ENCODE peak calls at places on chromosomes 2 and 18, in ten cellular contexts. H is stimulated activated CD4-positive, alpha-beta T cell treated with anti-CD3 and anti-CD28 coated beads, Interleukin-2, amount 100 ng/mL, for 4 hours; G is NCI-H510A treated with DMSO at 0.1 percent for 48 hours; N is kidney tubule cell; V is non-pigmented ciliary epithelial cell; O is activated CD8-positive, alpha-beta memory T cell treated with anti-CD3 and anti-CD28 coated beads for 24 hours; Z is kidney; A is osteocyte; K is prostate gland; Y is stimulated activated naive CD8-positive, alpha-beta T cell treated with anti-CD3 and anti-CD28 coated beads, Interleukin-15, amount 100 ng/mL, for 72 hours. B is an unnamed sample.

GRCh38 chr2:158378926-158379325 is 77.6 kb downstream of the CCDC148 start:
- DNase-seq in A (no peak), Z (no peak), O (no peak), H (no peak), K (no peak), V (no peak), G (no peak), Y (no peak), N (no peak), B (no peak)

GRCh38 chr2:27751377-27751776 is 20.1 kb upstream of the MRPL33 start:
- DNase-seq in G (peak), H (no peak), Y (no peak), V (no peak), K (no peak), Z (no peak), A (no peak), N (no peak), O (peak), B (no peak)

GRCh38 chr2:163269375-163270021 is 430.9 kb upstream of the KCNH7 start:
- DNase-seq in O (no peak), Z (no peak), Y (no peak), H (no peak), A (no peak), K (no peak), G (no peak), N (no peak), V (no peak), B (no peak)

GRCh38 chr2:152525277-152525838 is 190.4 kb downstream of the FMNL2 start:
- DNase-seq in K (no peak), H (no peak), Y (no peak), Z (no peak), N (peak), V (no peak), O (no peak), G (peak), A (no peak), B (peak)

GRCh38 chr18:77482190-77482928 is 232.7 kb downstream of the GALR1 start:
- DNase-seq in O (no peak), A (no peak), V (no peak), N (no peak), H (no peak), Z (no peak), Y (no peak), K (no peak), G (no peak), B (no peak)

GRCh38 chr18:74446631-74447403 is 10.3 kb downstream of the DIPK1C start:
- DNase-seq in K (no peak), Z (no peak), O (no peak), G (no peak), A (peak), V (no peak), N (no peak), H (no peak), Y (no peak), B (no peak)

GRCh38 chr2:12006841-12007240 is 260.4 kb downstream of the LPIN1 start:
- DNase-seq in A (no peak), O (no peak), N (peak), Z (no peak), H (no peak), V (no peak), K (no peak), G (no peak), Y (no peak), B (no peak)

GRCh38 chr2:65130440-65131175 is 702 bp upstream of the RAB1A start:
- DNase-seq in A (no peak), G (peak), O (no peak), K (peak), H (no peak), N (no peak), Z (no peak), V (no peak), Y (no peak), B (peak)

GRCh38 chr2:53715568-53715967 is 52.0 kb upstream of the CHAC2 start:
- DNase-seq in A (no peak), G (no peak), Y (no peak), K (no peak), H (no peak), O (no peak), Z (no peak), N (no peak), V (no peak), B (peak)

GRCh38 chr18:67864677-67865340 is 348.3 kb upstream of the DSEL start:
- DNase-seq in Z (no peak), Y (no peak), K (no peak), H (no peak), V (peak), O (no peak), N (no peak), A (no peak), G (no peak), B (no peak)

GRCh38 chr2:217256261-217256660 is 396.4 kb upstream of the TNP1 start:
- DNase-seq in N (peak), V (peak), K (no peak), G (no peak), Z (no peak), H (no peak), A (no peak), O (no peak), Y (no peak), B (no peak)

GRCh38 chr2:169294001-169294675 is 68.2 kb downstream of the LRP2 start:
- DNase-seq in V (no peak), G (peak), O (no peak), A (no peak), Y (no peak), K (peak), H (no peak), Z (no peak), N (no peak), B (no peak)

GRCh38 chr18:74488354-74488753 is 7.8 kb upstream of the CNDP2 start:
- DNase-seq in K (no peak), V (no peak), G (no peak), H (no peak), Y (no peak), N (no peak), Z (no peak), O (no peak), A (peak), B (no peak)

GRCh38 chr2:225008179-225008829 is 34.0 kb downstream of the DOCK10 start:
- DNase-seq in N (no peak), G (no peak), Y (no peak), K (no peak), H (no peak), Z (no peak), V (no peak), O (no peak), A (no peak), B (no peak)

GRCh38 chr2:7835693-7836680 is 845.9 kb upstream of the ID2 start:
- DNase-seq in A (no peak), V (no peak), Z (no peak), K (no peak), Y (no peak), N (peak), H (no peak), G (peak), O (no peak), B (peak)

GRCh38 chr18:14978962-14979535 is 231.1 kb downstream of the ANKRD30B start:
- DNase-seq in G (no peak), O (no peak), N (peak), Z (no peak), H (no peak), V (no peak), A (no peak), Y (peak), K (no peak), B (peak)

GRCh38 chr2:112891333-112891950 is 19.5 kb upstream of the IL37 start:
- DNase-seq in Z (peak), A (no peak), K (no peak), G (peak), Y (no peak), N (peak), O (no peak), H (no peak), V (no peak), B (peak)

GRCh38 chr2:127951031-127951430 is 65.3 kb upstream of the AMMECR1L start:
- DNase-seq in Z (no peak), V (no peak), K (no peak), H (no peak), N (peak), G (no peak), Y (no peak), O (no peak), A (no peak), B (no peak)

GRCh38 chr18:48819781-48820482 is 130.8 kb downstream of the SMAD7 start:
- DNase-seq in O (no peak), Z (peak), V (no peak), K (no peak), G (no peak), Y (peak), H (no peak), N (no peak), A (peak), B (no peak)

GRCh38 chr18:61609131-61609530 is 275.9 kb downstream of the CDH20 start:
- DNase-seq in Z (no peak), H (no peak), G (no peak), V (no peak), O (no peak), A (no peak), K (no peak), Y (no peak), N (no peak), B (no peak)

GRCh38 chr2:95392730-95393455 is 9.6 kb upstream of the FAHD2A start:
- DNase-seq in G (no peak), V (no peak), Z (no peak), N (no peak), O (no peak), A (no peak), H (no peak), K (no peak), Y (no peak), B (peak)

GRCh38 chr2:25685030-25685429 is 11.7 kb upstream of the DTNB start:
- DNase-seq in G (no peak), V (no peak), O (no peak), K (no peak), Y (no peak), Z (no peak), H (no peak), A (no peak), N (no peak), B (no peak)

GRCh38 chr2:66430906-66431619 is 3.9 kb upstream of the MEIS1 start:
- DNase-seq in H (no peak), A (no peak), V (no peak), O (no peak), G (peak), Y (no peak), K (no peak), N (no peak), Z (no peak), B (peak)

GRCh38 chr2:80238692-80239469 is 65.7 kb downstream of the LRRTM1 start:
- DNase-seq in A (no peak), Y (peak), O (no peak), K (no peak), V (no peak), N (peak), Z (no peak), G (no peak), H (no peak), B (peak)

GRCh38 chr2:184727813-184728212 is 129.5 kb downstream of the ZNF804A start:
- DNase-seq in Z (no peak), A (no peak), N (no peak), H (no peak), K (no peak), V (no peak), O (no peak), Y (no peak), G (no peak), B (no peak)

B was measured in small intestine.